ENCODE peak calls at places on chromosomes 12 and 14, in nine cellular contexts. One of them, this sample, is unnamed.

GRCh38 chr14:79855789-79856188 is 355.5 kb downstream of the DIO2 start:
- DNase-seq in occipital lobe: no peak
- DNase-seq in stimulated activated CD8-positive, alpha-beta memory T cell treated with anti-CD3 and anti-CD28 coated beads, Interleukin-4, amount 100 ng/mL, for 1 hour: no peak
- DNase-seq in iris pigment epithelial cell: peak; percentile 29
- DNase-seq in cardiac septum: no peak
- DNase-seq in CD4-positive, alpha-beta T cell: no peak
- DNase-seq in activated effector memory CD4-positive, alpha-beta T cell treated with Interleukin-2 at 50 U/mL for 16 hours: no peak
- DNase-seq in MV-4-11: no peak
- DNase-seq in central memory CD8-positive, alpha-beta T cell: no peak
- DNase-seq in this sample: no peak

GRCh38 chr14:49581961-49582210 is 4.3 kb downstream of the RPS29 start:
- DNase-seq in occipital lobe: no peak
- DNase-seq in stimulated activated CD8-positive, alpha-beta memory T cell treated with anti-CD3 and anti-CD28 coated beads, Interleukin-4, amount 100 ng/mL, for 1 hour: no peak
- DNase-seq in iris pigment epithelial cell: no peak
- DNase-seq in cardiac septum: no peak
- DNase-seq in CD4-positive, alpha-beta T cell: no peak
- DNase-seq in activated effector memory CD4-positive, alpha-beta T cell treated with Interleukin-2 at 50 U/mL for 16 hours: no peak
- DNase-seq in MV-4-11: no peak
- DNase-seq in central memory CD8-positive, alpha-beta T cell: no peak
- DNase-seq in this sample: no peak

GRCh38 chr14:102138935-102139247 is 806 bp upstream of the WDR20 start:
- DNase-seq in occipital lobe: no peak
- DNase-seq in stimulated activated CD8-positive, alpha-beta memory T cell treated with anti-CD3 and anti-CD28 coated beads, Interleukin-4, amount 100 ng/mL, for 1 hour: no peak
- DNase-seq in iris pigment epithelial cell: no peak
- DNase-seq in cardiac septum: no peak
- DNase-seq in CD4-positive, alpha-beta T cell: no peak
- DNase-seq in activated effector memory CD4-positive, alpha-beta T cell treated with Interleukin-2 at 50 U/mL for 16 hours: no peak
- DNase-seq in MV-4-11: no peak
- DNase-seq in central memory CD8-positive, alpha-beta T cell: no peak
- DNase-seq in this sample: no peak

GRCh38 chr12:106062693-106063092 is 76.1 kb downstream of the NUAK1 start:
- DNase-seq in occipital lobe: no peak
- DNase-seq in stimulated activated CD8-positive, alpha-beta memory T cell treated with anti-CD3 and anti-CD28 coated beads, Interleukin-4, amount 100 ng/mL, for 1 hour: no peak
- DNase-seq in iris pigment epithelial cell: no peak
- DNase-seq in cardiac septum: no peak
- DNase-seq in CD4-positive, alpha-beta T cell: no peak
- DNase-seq in activated effector memory CD4-positive, alpha-beta T cell treated with Interleukin-2 at 50 U/mL for 16 hours: no peak
- DNase-seq in MV-4-11: no peak
- DNase-seq in central memory CD8-positive, alpha-beta T cell: no peak
- DNase-seq in this sample: no peak

GRCh38 chr12:104534162-104534856 is 77.6 kb downstream of the CHST11 start:
- DNase-seq in occipital lobe: no peak
- DNase-seq in stimulated activated CD8-positive, alpha-beta memory T cell treated with anti-CD3 and anti-CD28 coated beads, Interleukin-4, amount 100 ng/mL, for 1 hour: no peak
- DNase-seq in iris pigment epithelial cell: peak; percentile 52
- DNase-seq in cardiac septum: no peak
- DNase-seq in CD4-positive, alpha-beta T cell: no peak
- DNase-seq in activated effector memory CD4-positive, alpha-beta T cell treated with Interleukin-2 at 50 U/mL for 16 hours: no peak
- DNase-seq in MV-4-11: peak; percentile 74
- DNase-seq in central memory CD8-positive, alpha-beta T cell: no peak
- DNase-seq in this sample: no peak

GRCh38 chr12:87756721-87757120 is 272.5 kb downstream of the C12orf50 start:
- DNase-seq in occipital lobe: no peak
- DNase-seq in stimulated activated CD8-positive, alpha-beta memory T cell treated with anti-CD3 and anti-CD28 coated beads, Interleukin-4, amount 100 ng/mL, for 1 hour: no peak
- DNase-seq in iris pigment epithelial cell: peak; percentile 88
- DNase-seq in cardiac septum: no peak
- DNase-seq in CD4-positive, alpha-beta T cell: no peak
- DNase-seq in activated effector memory CD4-positive, alpha-beta T cell treated with Interleukin-2 at 50 U/mL for 16 hours: no peak
- DNase-seq in MV-4-11: no peak
- DNase-seq in central memory CD8-positive, alpha-beta T cell: no peak
- DNase-seq in this sample: no peak

GRCh38 chr14:23183479-23183878 is at the start of gene SLC7A8:
- DNase-seq in occipital lobe: peak; percentile 59
- DNase-seq in stimulated activated CD8-positive, alpha-beta memory T cell treated with anti-CD3 and anti-CD28 coated beads, Interleukin-4, amount 100 ng/mL, for 1 hour: peak; percentile 8
- DNase-seq in iris pigment epithelial cell: no peak
- DNase-seq in cardiac septum: no peak
- DNase-seq in CD4-positive, alpha-beta T cell: peak; percentile 11
- DNase-seq in activated effector memory CD4-positive, alpha-beta T cell treated with Interleukin-2 at 50 U/mL for 16 hours: no peak
- DNase-seq in MV-4-11: no peak
- DNase-seq in central memory CD8-positive, alpha-beta T cell: no peak
- DNase-seq in this sample: peak; percentile 79

GRCh38 chr12:41220931-41221330 is 32.8 kb downstream of the PDZRN4 start:
- DNase-seq in occipital lobe: no peak
- DNase-seq in stimulated activated CD8-positive, alpha-beta memory T cell treated with anti-CD3 and anti-CD28 coated beads, Interleukin-4, amount 100 ng/mL, for 1 hour: no peak
- DNase-seq in iris pigment epithelial cell: no peak
- DNase-seq in cardiac septum: no peak
- DNase-seq in CD4-positive, alpha-beta T cell: no peak
- DNase-seq in activated effector memory CD4-positive, alpha-beta T cell treated with Interleukin-2 at 50 U/mL for 16 hours: no peak
- DNase-seq in MV-4-11: no peak
- DNase-seq in central memory CD8-positive, alpha-beta T cell: no peak
- DNase-seq in this sample: no peak

GRCh38 chr14:65137648-65138317 is 35.5 kb upstream of the MAX start:
- DNase-seq in occipital lobe: no peak
- DNase-seq in stimulated activated CD8-positive, alpha-beta memory T cell treated with anti-CD3 and anti-CD28 coated beads, Interleukin-4, amount 100 ng/mL, for 1 hour: no peak
- DNase-seq in iris pigment epithelial cell: no peak
- DNase-seq in cardiac septum: no peak
- DNase-seq in CD4-positive, alpha-beta T cell: no peak
- DNase-seq in activated effector memory CD4-positive, alpha-beta T cell treated with Interleukin-2 at 50 U/mL for 16 hours: no peak
- DNase-seq in MV-4-11: no peak
- DNase-seq in central memory CD8-positive, alpha-beta T cell: no peak
- DNase-seq in this sample: no peak

GRCh38 chr14:44961151-44961729 is 507 bp downstream of the KLHL28 start:
- DNase-seq in occipital lobe: no peak
- DNase-seq in stimulated activated CD8-positive, alpha-beta memory T cell treated with anti-CD3 and anti-CD28 coated beads, Interleukin-4, amount 100 ng/mL, for 1 hour: peak; percentile 21
- DNase-seq in iris pigment epithelial cell: peak; percentile 75
- DNase-seq in cardiac septum: no peak
- DNase-seq in CD4-positive, alpha-beta T cell: peak; percentile 54
- DNase-seq in activated effector memory CD4-positive, alpha-beta T cell treated with Interleukin-2 at 50 U/mL for 16 hours: peak; percentile 39
- DNase-seq in MV-4-11: peak; percentile 51
- DNase-seq in central memory CD8-positive, alpha-beta T cell: peak; percentile 33
- DNase-seq in this sample: peak; percentile 69

GRCh38 chr12:101172316-101172715 is 37.7 kb downstream of the SLC5A8 start:
- DNase-seq in occipital lobe: no peak
- DNase-seq in stimulated activated CD8-positive, alpha-beta memory T cell treated with anti-CD3 and anti-CD28 coated beads, Interleukin-4, amount 100 ng/mL, for 1 hour: no peak
- DNase-seq in iris pigment epithelial cell: peak; percentile 14
- DNase-seq in cardiac septum: no peak
- DNase-seq in CD4-positive, alpha-beta T cell: no peak
- DNase-seq in activated effector memory CD4-positive, alpha-beta T cell treated with Interleukin-2 at 50 U/mL for 16 hours: no peak
- DNase-seq in MV-4-11: peak; percentile 5
- DNase-seq in central memory CD8-positive, alpha-beta T cell: no peak
- DNase-seq in this sample: no peak

GRCh38 chr12:116376354-116377193 is 99.1 kb upstream of the MED13L start:
- DNase-seq in occipital lobe: no peak
- DNase-seq in stimulated activated CD8-positive, alpha-beta memory T cell treated with anti-CD3 and anti-CD28 coated beads, Interleukin-4, amount 100 ng/mL, for 1 hour: no peak
- DNase-seq in iris pigment epithelial cell: peak; percentile 75
- DNase-seq in cardiac septum: no peak
- DNase-seq in CD4-positive, alpha-beta T cell: no peak
- DNase-seq in activated effector memory CD4-positive, alpha-beta T cell treated with Interleukin-2 at 50 U/mL for 16 hours: no peak
- DNase-seq in MV-4-11: no peak
- DNase-seq in central memory CD8-positive, alpha-beta T cell: no peak
- DNase-seq in this sample: no peak

GRCh38 chr12:30420561-30420960 is 275.1 kb downstream of the IPO8 start:
- DNase-seq in occipital lobe: no peak
- DNase-seq in stimulated activated CD8-positive, alpha-beta memory T cell treated with anti-CD3 and anti-CD28 coated beads, Interleukin-4, amount 100 ng/mL, for 1 hour: no peak
- DNase-seq in iris pigment epithelial cell: peak; percentile 61
- DNase-seq in cardiac septum: no peak
- DNase-seq in CD4-positive, alpha-beta T cell: no peak
- DNase-seq in activated effector memory CD4-positive, alpha-beta T cell treated with Interleukin-2 at 50 U/mL for 16 hours: no peak
- DNase-seq in MV-4-11: no peak
- DNase-seq in central memory CD8-positive, alpha-beta T cell: no peak
- DNase-seq in this sample: no peak

GRCh38 chr14:91311284-91311662 is 66.8 kb upstream of the GPR68 start:
- DNase-seq in occipital lobe: no peak
- DNase-seq in stimulated activated CD8-positive, alpha-beta memory T cell treated with anti-CD3 and anti-CD28 coated beads, Interleukin-4, amount 100 ng/mL, for 1 hour: peak; percentile 20
- DNase-seq in iris pigment epithelial cell: no peak
- DNase-seq in cardiac septum: no peak
- DNase-seq in CD4-positive, alpha-beta T cell: peak; percentile 63
- DNase-seq in activated effector memory CD4-positive, alpha-beta T cell treated with Interleukin-2 at 50 U/mL for 16 hours: peak; percentile 60
- DNase-seq in MV-4-11: peak; percentile 80
- DNase-seq in central memory CD8-positive, alpha-beta T cell: no peak
- DNase-seq in this sample: no peak

GRCh38 chr14:105733081-105734065 is 207.0 kb downstream of the TMEM121 start:
- DNase-seq in occipital lobe: no peak
- DNase-seq in stimulated activated CD8-positive, alpha-beta memory T cell treated with anti-CD3 and anti-CD28 coated beads, Interleukin-4, amount 100 ng/mL, for 1 hour: no peak
- DNase-seq in iris pigment epithelial cell: no peak
- DNase-seq in cardiac septum: no peak
- DNase-seq in CD4-positive, alpha-beta T cell: no peak
- DNase-seq in activated effector memory CD4-positive, alpha-beta T cell treated with Interleukin-2 at 50 U/mL for 16 hours: no peak
- DNase-seq in MV-4-11: no peak
- DNase-seq in central memory CD8-positive, alpha-beta T cell: no peak
- DNase-seq in this sample: no peak

GRCh38 chr14:22811752-22812151 is 3.5 kb downstream of the SLC7A7 start:
- DNase-seq in occipital lobe: no peak
- DNase-seq in stimulated activated CD8-positive, alpha-beta memory T cell treated with anti-CD3 and anti-CD28 coated beads, Interleukin-4, amount 100 ng/mL, for 1 hour: no peak
- DNase-seq in iris pigment epithelial cell: peak; percentile 35
- DNase-seq in cardiac septum: no peak
- DNase-seq in CD4-positive, alpha-beta T cell: no peak
- DNase-seq in activated effector memory CD4-positive, alpha-beta T cell treated with Interleukin-2 at 50 U/mL for 16 hours: no peak
- DNase-seq in MV-4-11: peak; percentile 63
- DNase-seq in central memory CD8-positive, alpha-beta T cell: no peak
- DNase-seq in this sample: no peak